ENCODE peak calls at places on chromosomes 13 and 19, in seven cellular contexts. C, K, N, R, D, Q and Y are unnamed samples.

GRCh38 chr19:6062274-6062673 is 48.0 kb downstream of the RFX2 start:
- DNase-seq in C (no peak), K (peak; percentile 51), N (no peak), R (peak; percentile 60), D (peak; percentile 39), Q (no peak), Y (peak; percentile 45)

GRCh38 chr19:10872551-10873107 is 1.3 kb downstream of the CARM1 start:
- DNase-seq in C (no peak), K (peak; percentile 22), N (no peak), R (no peak), D (no peak), Q (no peak), Y (no peak)

GRCh38 chr13:52738719-52739467 is 727 bp downstream of the CNMD start:
- DNase-seq in C (no peak), K (no peak), N (no peak), R (no peak), D (no peak), Q (no peak), Y (no peak)

GRCh38 chr19:32691952-32692726 is 518 bp downstream of the NUDT19 start:
- DNase-seq in C (peak; percentile 6), K (peak; percentile 66), N (peak; percentile 63), R (peak; percentile 85), D (peak; percentile 24), Q (no peak), Y (peak; percentile 75)

GRCh38 chr13:109346060-109346459 is 440.3 kb downstream of the IRS2 start:
- DNase-seq in C (no peak), K (no peak), N (no peak), R (no peak), D (no peak), Q (no peak), Y (no peak)

GRCh38 chr13:45226024-45226423 is 25.2 kb upstream of the KCTD4 start:
- DNase-seq in C (no peak), K (no peak), N (no peak), R (no peak), D (no peak), Q (no peak), Y (no peak)

GRCh38 chr13:60143775-60144174 is 20.0 kb downstream of the DIAPH3 start:
- DNase-seq in C (no peak), K (no peak), N (no peak), R (no peak), D (no peak), Q (no peak), Y (peak; percentile 38)

GRCh38 chr13:44393391-44393790 is 19.8 kb downstream of the SERP2 start:
- DNase-seq in C (no peak), K (no peak), N (no peak), R (no peak), D (no peak), Q (no peak), Y (no peak)